ENCODE peak calls at places on chromosomes 3 and 15, in four cellular contexts. S is sigmoid colon; D is CD8-positive, alpha-beta memory T cell; Q is Karpas-422. E is an unnamed sample.
A peak's percentile ranks its signal among the peaks of the same experiment; 100 is the strongest.

GRCh38 chr3:125624341-125624740 is 29.0 kb upstream of the OSBPL11 start:
- DNase-seq in D (no peak), S (no peak), Q (no peak), E (no peak)

GRCh38 chr3:82561759-82562158 is 800.3 kb upstream of the GBE1 start:
- DNase-seq in D (no peak), Q (no peak), S (no peak), E (no peak)

GRCh38 chr3:4711680-4711992 is 218.5 kb downstream of the ITPR1 start:
- DNase-seq in Q (no peak), D (no peak), S (no peak), E (no peak)

GRCh38 chr3:56297281-56297680 is 171.0 kb downstream of the ERC2 start:
- DNase-seq in S (no peak), D (no peak), Q (no peak), E (no peak)

GRCh38 chr3:23761440-23761896 is 44.3 kb upstream of the UBE2E1 start:
- DNase-seq in Q (peak; percentile 73), D (no peak), S (no peak), E (peak; percentile 45)

GRCh38 chr3:31448035-31448881 is 84.5 kb upstream of the STT3B start:
- DNase-seq in S (no peak), Q (peak; percentile 77), D (peak; percentile 15), E (peak; percentile 34)

GRCh38 chr3:50406487-50406886 is 47.2 kb upstream of the TMEM115 start:
- DNase-seq in S (no peak), Q (no peak), D (no peak), E (no peak)

GRCh38 chr3:81643721-81644120 is 117.7 kb downstream of the GBE1 start:
- DNase-seq in S (no peak), Q (peak; percentile 61), D (no peak), E (peak; percentile 56)

GRCh38 chr15:29680806-29681485 is 141.3 kb downstream of the TJP1 start:
- DNase-seq in S (no peak), Q (no peak), D (no peak), E (no peak)

GRCh38 chr3:161171113-161171512 is 50.0 kb upstream of the NMD3 start:
- DNase-seq in S (peak; percentile 64), Q (no peak), D (no peak), E (no peak)

GRCh38 chr3:185460719-185461350 is 38.0 kb downstream of the TMEM41A start:
- DNase-seq in D (no peak), Q (peak; percentile 69), S (no peak), E (no peak)

GRCh38 chr3:177944228-177944661 is 592.0 kb upstream of the KCNMB2 start:
- DNase-seq in Q (no peak), S (no peak), D (peak; percentile 43), E (no peak)

GRCh38 chr3:100957407-100958100 is 35.7 kb downstream of the ABI3BP start:
- DNase-seq in S (no peak), Q (no peak), D (no peak), E (no peak)

GRCh38 chr15:68360716-68361115 is 71.2 kb downstream of the ITGA11 start:
- DNase-seq in S (no peak), Q (no peak), D (no peak), E (no peak)

GRCh38 chr3:187783098-187783497 is 37.8 kb upstream of the BCL6 start:
- DNase-seq in Q (no peak), D (no peak), S (peak; percentile 81), E (no peak)

GRCh38 chr3:169034401-169034800 is 629.1 kb downstream of the MECOM start:
- DNase-seq in Q (no peak), D (no peak), S (no peak), E (no peak)

DNA sequence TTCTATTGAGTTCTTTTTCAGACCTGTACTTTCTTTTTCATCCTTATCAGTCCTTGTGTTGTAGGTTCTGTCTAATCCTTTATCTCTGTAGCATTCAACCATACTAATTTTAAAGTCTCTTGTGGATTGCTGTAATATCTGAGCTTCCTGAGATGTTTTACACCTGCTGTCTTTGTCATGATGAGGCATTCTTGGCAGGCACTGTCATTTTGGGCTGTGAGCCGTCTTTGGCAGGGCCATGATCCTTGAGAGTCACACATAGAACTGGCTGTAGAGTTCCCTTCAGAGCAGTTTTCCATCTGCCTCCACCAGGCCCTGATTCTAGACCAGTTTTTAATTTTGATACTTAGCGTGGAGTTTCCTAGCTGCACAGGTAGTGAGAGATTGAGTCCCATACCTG is 6.7 kb downstream of the EFCC1 start:
- DNase-seq in Q (no peak), D (no peak), S (peak; percentile 82), E (no peak)
- H3K27me3 ChIP-seq in Q (no peaks in the 10 kb centered on the region), D (peaks cover 6% of the 10 kb centered on the region), S (peaks cover 35% of the 10 kb centered on the region), E (peaks cover 8% of the 10 kb centered on the region)

GRCh38 chr3:129606522-129607390 is at the start of gene PLXND1:
- DNase-seq in D (peak; percentile 51), S (peak; percentile 88), Q (peak; percentile 49), E (peak; percentile 81)
- H3K4me3 ChIP-seq in D (peak within 1 kb of the TSS; percentile 47), S (peak within 1 kb of the TSS; percentile 68), Q (peak within 1 kb of the TSS; percentile 38), E (peak within 1 kb of the TSS; percentile 48)

DNA sequence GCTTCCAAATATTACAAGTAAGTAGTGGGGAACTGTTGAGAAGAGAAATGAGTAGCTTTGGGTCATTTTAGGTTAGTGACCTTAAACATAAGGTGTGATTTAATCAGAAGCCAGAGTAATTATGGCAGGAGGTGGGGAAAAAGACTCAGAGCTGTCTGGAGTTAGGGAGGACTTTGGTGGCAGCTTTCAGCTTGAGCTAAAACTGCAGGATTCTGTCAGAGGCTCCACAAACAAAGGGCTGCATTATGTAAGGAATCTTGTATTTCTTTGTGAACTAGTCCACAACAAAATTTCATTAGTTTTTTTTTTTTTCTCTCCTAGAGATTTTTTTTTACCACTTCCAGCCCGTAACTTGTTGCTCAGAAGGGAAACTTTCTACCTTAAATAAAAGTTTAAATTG is 345.3 kb downstream of the TIGIT start:
- DNase-seq in D (no peak), Q (no peak), S (no peak), E (no peak)
- H3K4me1 ChIP-seq in D (no peaks in the 10 kb centered on the region), Q (no peaks in the 10 kb centered on the region), S (peaks cover 4% of the 10 kb centered on the region), E (peaks cover 12% of the 10 kb centered on the region)

DNA sequence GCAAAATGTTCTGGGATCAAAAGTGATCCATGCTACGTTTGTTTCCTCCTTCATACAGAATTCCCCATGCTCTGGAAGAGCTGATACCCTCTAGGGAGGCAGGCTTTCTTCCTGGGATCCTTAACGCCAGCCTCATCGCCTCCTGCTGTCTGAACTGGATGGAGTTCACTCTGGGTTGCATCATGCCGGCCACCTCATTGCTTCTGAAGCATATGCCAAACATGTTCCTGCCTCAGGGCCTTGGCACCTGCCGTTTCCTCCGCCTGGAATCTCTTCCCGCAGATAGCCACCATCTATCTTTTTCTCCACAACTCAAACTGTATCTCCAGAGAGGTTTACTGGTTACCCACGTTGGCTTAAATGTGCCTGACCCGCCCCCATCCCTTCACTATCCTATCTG is 118.4 kb downstream of the FBLN2 start:
- DNase-seq in Q (no peak), D (no peak), S (no peak), E (no peak)
- H3K27me3 ChIP-seq in Q (no peaks in the 10 kb centered on the region), D (no peaks in the 10 kb centered on the region), S (peaks cover 18% of the 10 kb centered on the region), E (peaks cover 13% of the 10 kb centered on the region)

GRCh38 chr15:75753145-75753544 is 40.5 kb upstream of the CSPG4 start:
- DNase-seq in Q (no peak), D (no peak), S (no peak), E (no peak)

GRCh38 chr15:75763137-75763611 is 50.5 kb upstream of the CSPG4 start:
- DNase-seq in S (no peak), Q (peak; percentile 5), D (no peak), E (no peak)

GRCh38 chr15:75760689-75761435 is 48.2 kb upstream of the CSPG4 start:
- DNase-seq in S (no peak), D (no peak), Q (peak; percentile 37), E (no peak)

GRCh38 chr15:75761446-75762356 is 49.1 kb upstream of the CSPG4 start:
- DNase-seq in Q (peak; percentile 23), D (no peak), S (no peak), E (no peak)

GRCh38 chr15:75758071-75758872 is 45.6 kb upstream of the CSPG4 start:
- DNase-seq in S (peak; percentile 96), D (peak; percentile 25), Q (peak; percentile 94), E (peak; percentile 99)
- H3K4me3 ChIP-seq in S (peak overlapping the region; percentile 56), D (peak overlapping the region; percentile 66), Q (peak overlapping the region; percentile 69), E (peak overlapping the region; percentile 46)

GRCh38 chr15:89575146-89575655 is at the start of gene TICRR:
- DNase-seq in S (peak; percentile 98), D (peak; percentile 97), Q (peak; percentile 100), E (peak; percentile 98)

GRCh38 chr15:89576417-89576773 is 1.1 kb downstream of the TICRR start:
- DNase-seq in Q (no peak), S (no peak), D (no peak), E (no peak)

GRCh38 chr15:89575656-89576416 is 567 bp downstream of the TICRR start:
- DNase-seq in D (peak; percentile 3), Q (peak; percentile 63), S (no peak), E (peak; percentile 42)

GRCh38 chr15:89577776-89578115 is 2.5 kb downstream of the TICRR start:
- DNase-seq in S (no peak), Q (no peak), D (no peak), E (peak; percentile 29)

GRCh38 chr15:89578146-89578545 is 2.9 kb downstream of the TICRR start:
- DNase-seq in Q (no peak), S (no peak), D (no peak), E (peak; percentile 59)
- H3K4me1 ChIP-seq in Q (peaks cover 25% of the 10 kb centered on the region), S (peaks cover 14% of the 10 kb centered on the region), D (no peaks in the 10 kb centered on the region), E (peaks cover 5% of the 10 kb centered on the region)

E was measured in HAP-1.